ENCODE peak calls at places on chromosomes 4 and X, in four cellular contexts. A, R, H and T are unnamed samples.

GRCh38 chr4:83552924-83553323 is 17.0 kb downstream of the GPAT3 start:
- DNase-seq in A (no peak), R (peak), H (peak), T (no peak)

GRCh38 chrX:1182211-1182610 is 30.2 kb downstream of the CRLF2 start:
- DNase-seq in A (no peak), R (no peak), H (no peak), T (no peak)

GRCh38 chr4:113941836-113942235 is 37.6 kb downstream of the ARSJ start:
- DNase-seq in A (no peak), R (peak), H (no peak), T (no peak)

GRCh38 chr4:31620476-31620875 is 900.3 kb downstream of the PCDH7 start:
- DNase-seq in A (no peak), R (peak), H (peak), T (no peak)

GRCh38 chr4:156941940-156942548 is 29.6 kb downstream of the PDGFC start:
- DNase-seq in A (no peak), R (peak), H (peak), T (peak)

GRCh38 chr4:181147421-181147951 is 1095.7 kb upstream of the TENM3 start:
- DNase-seq in A (no peak), R (no peak), H (no peak), T (no peak)

GRCh38 chrX:40011483-40012038 is 86.2 kb downstream of the BCOR start:
- DNase-seq in A (no peak), R (no peak), H (no peak), T (no peak)

GRCh38 chr4:85302193-85302736 is 172.7 kb upstream of the ARHGAP24 start:
- DNase-seq in A (no peak), R (no peak), H (no peak), T (no peak)

GRCh38 chr4:17447675-17448298 is 64.1 kb downstream of the QDPR start:
- DNase-seq in A (peak), R (peak), H (peak), T (no peak)

GRCh38 chrX:101759000-101759399 is 99.3 kb upstream of the ARMCX2 start:
- DNase-seq in A (no peak), R (peak), H (peak), T (no peak)
- TF ChIP-seq CTCF in A (no peak), R (peak), H (peak), T (peak)

GRCh38 chrX:135543924-135544323 is 23.5 kb downstream of the INTS6L start:
- DNase-seq in A (no peak), R (no peak), H (no peak), T (no peak)
- TF ChIP-seq CTCF in A (no peak), R (no peak), H (peak), T (peak)

DNA sequence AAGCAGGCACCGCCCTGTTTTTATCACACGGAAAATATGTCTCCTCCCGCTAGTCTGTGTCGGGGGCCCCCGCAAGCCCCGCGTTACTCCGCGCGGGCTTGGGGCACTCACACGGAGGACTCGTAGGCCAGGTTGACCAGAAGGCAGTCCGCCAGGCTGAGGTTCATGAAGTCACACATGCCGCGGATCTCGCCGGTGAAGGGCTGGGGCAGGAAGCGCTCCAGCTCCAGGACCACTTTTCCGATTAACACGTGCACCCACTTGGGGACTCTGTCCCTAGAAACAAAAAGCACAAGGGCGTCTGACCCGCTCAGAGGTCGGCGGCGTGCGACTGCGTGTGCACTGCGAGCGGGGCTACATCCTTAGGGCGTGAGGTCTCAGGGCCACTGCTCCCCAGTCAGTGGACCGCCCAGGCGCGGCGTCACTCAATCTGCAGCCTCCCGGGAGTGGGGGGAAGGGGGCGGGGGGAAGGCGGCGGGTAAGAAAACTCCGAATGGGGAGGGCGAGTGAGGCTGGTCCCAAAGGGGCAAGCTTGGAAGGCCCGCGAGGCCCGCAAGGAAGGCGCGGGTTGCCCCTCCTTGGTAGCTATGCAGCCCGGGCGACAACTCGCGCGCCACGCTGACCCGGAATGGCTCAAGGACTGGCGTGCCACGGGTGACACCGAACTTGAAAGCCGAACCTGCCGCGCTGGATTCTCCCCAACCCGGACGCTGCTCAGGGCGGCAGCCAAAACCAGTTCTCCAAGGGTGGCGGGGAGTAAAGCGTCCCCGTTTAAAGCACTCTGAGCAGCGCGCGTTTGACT is 722 bp downstream of the NAAA start:
- DNase-seq in A (peak), R (peak), H (peak), T (no peak)
- TF ChIP-seq CTCF in A (no peak), R (no peak), H (no peak), T (no peak)

GRCh38 chr4:182448281-182449151 is 205.3 kb downstream of the TENM3 start:
- DNase-seq in A (peak), R (peak), H (peak), T (peak)

GRCh38 chr4:182449186-182449880 is 206.1 kb downstream of the TENM3 start:
- DNase-seq in A (peak), R (peak), H (peak), T (no peak)

GRCh38 chr4:182443070-182443469 is 199.9 kb downstream of the TENM3 start:
- DNase-seq in A (no peak), R (no peak), H (no peak), T (no peak)

GRCh38 chr4:182449960-182450359 is 206.8 kb downstream of the TENM3 start:
- DNase-seq in A (no peak), R (peak), H (peak), T (no peak)

DNA sequence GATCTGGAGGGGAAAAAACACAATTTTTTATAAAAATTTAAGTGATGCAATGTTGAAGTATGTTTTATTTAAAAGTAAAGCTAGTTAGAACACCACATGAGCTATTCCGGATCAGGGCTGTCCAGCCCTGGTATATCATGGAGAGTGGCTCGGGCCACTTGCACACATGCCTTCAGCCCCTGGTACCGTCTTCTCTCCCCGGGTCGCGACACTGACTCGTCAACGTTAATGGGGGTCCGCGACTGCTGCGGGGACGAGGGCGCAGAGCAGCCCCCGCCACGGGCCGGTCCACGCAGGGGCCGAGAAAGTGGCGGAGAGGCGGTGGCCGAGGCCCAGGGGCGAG is 204.7 kb downstream of the TENM3 start:
- DNase-seq in A (no peak), R (peak), H (no peak), T (no peak)
- TF ChIP-seq CTCF in A (no peak), R (no peak), H (no peak), T (no peak)

DNA sequence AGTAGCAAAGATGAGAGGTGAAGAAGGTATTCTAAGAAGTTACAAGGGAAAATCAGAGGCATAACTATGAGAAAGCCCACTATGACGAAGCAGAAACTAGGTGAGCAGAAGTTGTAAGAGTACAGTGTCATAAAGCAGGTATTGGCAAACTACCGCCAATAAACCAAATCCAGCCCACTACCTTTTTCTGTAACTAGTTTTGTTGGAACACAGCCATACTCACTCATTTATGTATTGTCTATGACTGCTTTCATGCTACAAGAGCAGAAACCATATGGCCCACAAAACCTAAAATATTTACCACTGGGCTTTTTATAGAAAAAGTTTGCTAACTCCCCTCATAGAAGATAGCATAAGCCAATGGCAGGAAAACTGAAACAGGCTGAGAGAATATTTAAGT is 31.8 kb upstream of the ZCCHC13 start:
- DNase-seq in A (no peak), R (no peak), H (no peak), T (no peak)
- TF ChIP-seq CTCF in A (no peak), R (no peak), H (no peak), T (no peak)

DNA sequence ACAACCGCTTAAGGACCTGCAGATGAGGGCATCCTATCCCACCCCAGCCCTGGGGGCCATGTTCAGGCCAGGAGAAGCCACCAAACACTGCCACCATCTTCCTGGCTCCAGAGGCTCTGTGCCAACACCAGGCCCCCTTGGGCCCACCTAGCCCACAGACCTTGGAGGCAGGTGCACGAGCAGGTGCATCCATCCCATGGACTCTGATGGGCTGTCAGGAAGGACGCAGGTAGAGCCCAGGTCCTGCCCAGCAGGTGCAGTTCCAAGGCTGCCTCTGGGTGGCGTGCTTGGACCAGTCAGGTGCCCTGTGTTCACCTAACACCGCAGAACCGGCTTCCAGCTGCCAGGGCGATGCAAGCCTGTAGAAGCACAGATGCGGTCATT is 22.8 kb upstream of the PDE6B start:
- DNase-seq in A (peak), R (no peak), H (peak), T (peak)
- TF ChIP-seq CTCF in A (no peak), R (peak), H (peak), T (no peak)

DNA sequence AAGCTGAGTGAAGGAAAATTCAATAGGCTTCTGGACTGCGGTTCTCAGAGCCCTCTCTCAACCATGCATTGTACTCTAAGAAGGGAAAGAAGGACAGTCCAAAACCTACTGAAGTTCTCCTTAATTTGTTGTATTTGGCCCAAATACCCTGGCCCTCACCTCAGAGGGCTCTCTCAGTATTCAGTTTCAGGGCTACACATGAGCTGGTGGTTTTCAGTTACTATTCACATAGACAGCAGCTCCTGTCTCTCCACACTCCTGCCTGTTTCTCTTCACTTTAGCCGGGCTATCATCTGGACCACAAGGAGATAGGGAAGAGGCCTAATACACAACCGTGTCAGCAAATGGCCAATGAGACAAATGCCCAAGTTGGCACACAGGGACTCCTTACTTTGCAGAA is 66.0 kb downstream of the ATG4A start:
- DNase-seq in A (no peak), R (no peak), H (no peak), T (no peak)
- TF ChIP-seq CTCF in A (no peak), R (no peak), H (no peak), T (no peak)